ENCODE peak calls at places on chromosome 17, in seven cellular contexts. T is A549, Z is prostate gland, D is breast epithelium, C is uterus, V is NB4, F is lower leg skin. A is an unnamed sample.

GRCh38 chr17:44121997-44122824 is 1.2 kb downstream of the HDAC5 start:
- DNase-seq in C (no peak), T (no peak), Z (no peak), D (no peak), V (peak; percentile 36), F (no peak), A (no peak)

GRCh38 chr17:55161935-55162555 is 102.7 kb upstream of the HLF start:
- DNase-seq in F (no peak), C (no peak), Z (no peak), T (peak; percentile 56), V (no peak), D (no peak), A (no peak)

GRCh38 chr17:57308543-57309186 is 52.3 kb downstream of the MSI2 start:
- DNase-seq in D (no peak), V (no peak), Z (no peak), C (no peak), T (no peak), F (no peak), A (no peak)

GRCh38 chr17:57255776-57256681 is at the start of gene MSI2:
- DNase-seq in Z (peak; percentile 96), T (peak; percentile 90), V (peak; percentile 77), D (peak; percentile 93), C (peak; percentile 97), F (peak; percentile 98), A (peak; percentile 93)

GRCh38 chr17:61462734-61463067 is 10.5 kb downstream of the TBX4 start:
- DNase-seq in C (no peak), Z (no peak), D (no peak), V (no peak), F (no peak), T (no peak), A (no peak)

GRCh38 chr17:77597421-77598240 is 360.9 kb upstream of the TNRC6C start:
- DNase-seq in V (no peak), F (peak; percentile 75), C (no peak), Z (no peak), D (no peak), T (no peak), A (no peak)

GRCh38 chr17:78249074-78249835 is 17.8 kb downstream of the TMEM235 start:
- DNase-seq in V (no peak), F (no peak), C (no peak), D (no peak), Z (no peak), T (no peak), A (no peak)

GRCh38 chr17:76080207-76080933 is 1.4 kb downstream of the ZACN start:
- DNase-seq in Z (no peak), V (peak; percentile 71), D (no peak), T (no peak), C (no peak), F (no peak), A (no peak)

GRCh38 chr17:4958102-4958501 is 7.2 kb downstream of the ENO3 start:
- DNase-seq in C (no peak), Z (no peak), V (no peak), D (no peak), T (no peak), F (no peak), A (no peak)

GRCh38 chr17:2337811-2338657 is 733 bp downstream of the SGSM2 start:
- DNase-seq in T (peak; percentile 65), Z (peak; percentile 68), F (no peak), V (peak; percentile 68), C (peak; percentile 54), D (peak; percentile 58), A (peak; percentile 72)

GRCh38 chr17:48045270-48046001 is 2.7 kb upstream of the NFE2L1 start:
- DNase-seq in V (peak; percentile 28), T (no peak), D (no peak), F (no peak), Z (peak; percentile 65), C (no peak), A (no peak)

GRCh38 chr17:76997981-76998531 is 129.9 kb downstream of the MGAT5B start:
- DNase-seq in D (no peak), T (no peak), F (no peak), Z (no peak), C (no peak), V (peak; percentile 82), A (no peak)

GRCh38 chr17:49031965-49032928 is 35.1 kb downstream of the IGF2BP1 start:
- DNase-seq in V (peak; percentile 82), Z (peak; percentile 15), D (no peak), T (peak; percentile 87), C (peak; percentile 30), F (no peak), A (peak; percentile 84)

GRCh38 chr17:67443931-67444597 is 67.0 kb downstream of the PITPNC1 start:
- DNase-seq in Z (peak; percentile 4), F (peak; percentile 81), T (no peak), C (peak; percentile 42), V (no peak), D (no peak), A (no peak)

GRCh38 chr17:81863123-81863675 is 2.9 kb upstream of the P4HB start:
- DNase-seq in Z (no peak), T (no peak), C (no peak), F (no peak), V (peak; percentile 61), D (no peak), A (no peak)

GRCh38 chr17:40312893-40313659 is 4.1 kb downstream of the RARA start:
- DNase-seq in F (peak; percentile 75), C (no peak), T (no peak), D (no peak), Z (no peak), V (no peak), A (no peak)

GRCh38 chr17:46736100-46736499 is 82.4 kb downstream of the WNT3 start:
- DNase-seq in D (no peak), C (no peak), T (no peak), F (no peak), Z (no peak), V (peak; percentile 34), A (no peak)

GRCh38 chr17:46737331-46737730 is 81.2 kb downstream of the WNT3 start:
- DNase-seq in C (no peak), D (no peak), T (no peak), V (no peak), F (no peak), Z (no peak), A (no peak)

GRCh38 chr17:46741122-46741725 is 77.3 kb downstream of the WNT3 start:
- DNase-seq in V (no peak), D (no peak), C (no peak), T (no peak), F (no peak), Z (no peak), A (no peak)

GRCh38 chr17:46739982-46740381 is 78.5 kb downstream of the WNT3 start:
- DNase-seq in C (no peak), V (no peak), Z (no peak), D (no peak), T (no peak), F (no peak), A (no peak)

GRCh38 chr17:46738544-46738943 is 79.9 kb downstream of the WNT3 start:
- DNase-seq in D (no peak), V (no peak), C (no peak), T (no peak), Z (no peak), F (no peak), A (no peak)
- TF ChIP-seq POLR2A in D (no peak), V (no peak), C (no peak), T (no peak), Z (no peak), F (no peak), A (no peak)

DNA sequence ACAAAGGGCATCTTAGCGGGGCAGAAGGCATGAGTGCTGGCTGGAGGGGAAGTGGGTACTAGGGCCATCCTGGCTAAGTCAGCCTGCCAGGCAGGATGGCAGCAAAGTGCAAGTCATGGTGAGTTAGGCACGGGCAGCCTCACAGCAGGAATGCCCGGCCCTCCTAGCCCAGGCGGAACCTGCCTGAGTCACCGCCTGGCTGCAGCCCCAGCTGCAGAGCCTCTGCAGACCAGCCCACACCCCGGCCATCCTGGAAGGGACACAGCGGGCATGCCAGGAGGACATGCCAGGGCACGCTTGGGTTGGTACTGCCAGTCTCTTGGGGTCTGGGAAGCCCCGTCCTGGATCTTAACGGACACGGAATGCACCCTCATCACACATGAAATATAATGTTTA is 4.9 kb upstream of the ALDH3A1 start:
- DNase-seq in T (peak; percentile 99), D (peak; percentile 93), C (no peak), Z (peak; percentile 92), V (peak; percentile 67), F (peak; percentile 92), A (peak; percentile 7)
- TF ChIP-seq POLR2A in T (peak; percentile 54), D (no peak), C (no peak), Z (no peak), V (no peak), F (no peak), A (no peak)

GRCh38 chr17:39196191-39196819 is 1.2 kb downstream of the CACNB1 start:
- DNase-seq in Z (no peak), C (no peak), F (no peak), T (no peak), D (no peak), V (no peak), A (no peak)
- TF ChIP-seq POLR2A in Z (no peak), C (no peak), F (no peak), T (no peak), D (no peak), V (no peak), A (no peak)

DNA sequence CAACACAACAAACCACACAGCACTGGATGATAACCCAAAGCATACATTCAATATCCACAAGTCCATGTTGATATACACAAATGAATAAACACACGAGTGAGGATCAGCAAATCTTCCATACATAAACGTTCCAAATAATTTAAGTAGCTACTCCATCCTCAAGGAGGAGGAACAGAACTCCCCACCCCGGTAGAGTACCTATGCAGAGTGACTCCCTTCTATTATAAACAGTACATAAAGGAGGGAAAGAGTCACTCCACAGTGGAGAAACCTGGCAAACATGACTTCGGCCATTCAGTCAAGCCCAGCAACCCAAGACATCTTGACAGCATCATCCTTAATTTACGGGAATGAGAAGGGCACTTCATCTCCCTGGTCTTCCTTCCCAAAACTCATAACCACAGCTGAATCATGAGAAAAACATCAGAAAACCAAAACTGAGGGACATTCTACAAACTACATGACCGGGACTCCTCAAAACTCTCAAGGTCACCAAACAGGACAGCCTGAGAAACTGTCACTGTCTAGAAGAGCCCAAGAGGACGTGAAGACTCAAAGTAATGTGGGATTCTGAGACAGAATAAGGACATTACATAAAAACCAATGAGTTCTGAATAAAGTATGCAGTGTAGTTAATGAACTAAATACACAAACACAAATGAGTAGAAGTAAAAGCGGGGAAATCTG is 5.6 kb downstream of the USP22 start:
- DNase-seq in V (no peak), F (no peak), T (no peak), Z (no peak), D (no peak), C (no peak), A (no peak)
- TF ChIP-seq POLR2A in V (no peak), F (no peak), T (no peak), Z (no peak), D (no peak), C (no peak), A (no peak)

DNA sequence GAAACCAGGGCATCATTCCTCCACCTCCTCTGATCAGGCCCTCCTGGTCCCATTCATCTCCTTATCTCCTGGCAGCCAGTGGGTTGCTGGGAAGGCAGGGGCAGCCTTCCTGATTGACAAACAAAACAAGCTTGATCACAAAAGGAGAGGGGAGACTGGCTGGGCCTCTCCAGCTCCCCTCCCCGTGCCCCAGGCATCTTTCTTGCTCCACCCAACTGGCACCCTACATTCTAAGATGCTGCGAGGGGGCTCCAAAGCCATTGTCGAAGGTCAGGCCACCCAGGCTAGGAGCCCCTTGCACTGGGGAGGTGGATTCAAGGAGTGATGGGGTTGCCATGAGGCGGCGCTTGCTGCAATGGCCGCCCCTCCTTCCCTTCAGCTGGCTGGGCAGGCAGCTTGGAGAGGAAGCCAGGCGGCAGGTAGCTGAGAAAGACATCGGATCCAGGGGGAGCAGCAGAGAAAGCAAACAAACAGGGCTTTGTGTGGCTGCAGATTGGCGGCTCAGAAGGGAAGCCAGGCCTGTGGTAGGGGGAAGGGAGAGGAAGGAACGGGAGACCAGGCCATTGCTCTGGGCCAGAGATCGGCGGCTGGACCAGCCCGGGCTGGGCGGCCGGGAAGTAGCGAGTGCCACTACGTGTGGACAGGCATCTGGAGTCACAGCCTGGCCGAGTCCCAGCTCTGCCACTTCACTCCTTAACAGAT is 12.1 kb downstream of the RAI1 start:
- DNase-seq in D (peak; percentile 87), C (peak; percentile 53), F (no peak), V (no peak), Z (peak; percentile 87), T (peak; percentile 70), A (peak; percentile 40)
- TF ChIP-seq POLR2A in D (peak; percentile 13), C (no peak), F (no peak), V (no peak), Z (peak; percentile 59), T (no peak), A (no peak)

A was measured in erythroblast.